ENCODE peak calls at places on chromosomes 7 and 10, in seven cellular contexts. Z, S, F, W, V, E and A are unnamed samples.

GRCh38 chr10:1628757-1629156 is 108.6 kb downstream of the ADARB2 start:
- DNase-seq in Z (no peak), S (no peak), F (no peak), W (no peak), V (no peak), E (no peak), A (no peak)

GRCh38 chr10:69968830-69969229 is 83.8 kb upstream of the MACROH2A2 start:
- DNase-seq in Z (peak), S (peak), F (no peak), W (peak), V (peak), E (peak), A (no peak)

GRCh38 chr7:99365318-99366141 is 9.0 kb upstream of the ARPC1B start:
- DNase-seq in Z (peak), S (no peak), F (no peak), W (peak), V (peak), E (peak), A (no peak)

GRCh38 chr10:30531751-30532530 is 97.6 kb downstream of the LYZL2 start:
- DNase-seq in Z (no peak), S (no peak), F (no peak), W (no peak), V (no peak), E (no peak), A (no peak)

GRCh38 chr7:158432369-158433270 is 155.0 kb downstream of the PTPRN2 start:
- DNase-seq in Z (peak), S (no peak), F (no peak), W (no peak), V (no peak), E (peak), A (peak)

GRCh38 chr10:97539523-97540200 is 32.9 kb upstream of the ANKRD2 start:
- DNase-seq in Z (no peak), S (no peak), F (no peak), W (no peak), V (peak), E (no peak), A (no peak)

GRCh38 chr7:132138817-132139216 is 437.5 kb downstream of the PLXNA4 start:
- DNase-seq in Z (no peak), S (no peak), F (no peak), W (no peak), V (no peak), E (no peak), A (no peak)

GRCh38 chr7:18505870-18506460 is 10.4 kb downstream of the HDAC9 start:
- DNase-seq in Z (no peak), S (no peak), F (no peak), W (no peak), V (no peak), E (no peak), A (no peak)

GRCh38 chr10:86335831-86336230 is 30.8 kb downstream of the GRID1 start:
- DNase-seq in Z (no peak), S (no peak), F (no peak), W (no peak), V (no peak), E (no peak), A (no peak)

GRCh38 chr7:138097064-138097741 is 20.9 kb downstream of the AKR1D1 start:
- DNase-seq in Z (peak), S (peak), F (no peak), W (peak), V (no peak), E (peak), A (no peak)

GRCh38 chr10:14837003-14837755 is 658 bp downstream of the CDNF start:
- DNase-seq in Z (no peak), S (no peak), F (no peak), W (no peak), V (no peak), E (peak), A (no peak)

GRCh38 chr7:147803625-147804024 is 786.9 kb upstream of the C7orf33 start:
- DNase-seq in Z (peak), S (no peak), F (no peak), W (no peak), V (no peak), E (no peak), A (no peak)

GRCh38 chr7:40978047-40978446 is 724.8 kb downstream of the INHBA start:
- DNase-seq in Z (no peak), S (no peak), F (no peak), W (no peak), V (no peak), E (no peak), A (no peak)

GRCh38 chr10:86520871-86521619 is 547 bp downstream of the WAPL start:
- DNase-seq in Z (peak), S (peak), F (no peak), W (peak), V (peak), E (peak), A (no peak)

GRCh38 chr7:135262623-135263320 is 29.1 kb downstream of the STRA8 start:
- DNase-seq in Z (no peak), S (no peak), F (no peak), W (no peak), V (no peak), E (no peak), A (no peak)

GRCh38 chr10:131842351-131843088 is 58.3 kb upstream of the PPP2R2D start:
- DNase-seq in Z (no peak), S (no peak), F (no peak), W (no peak), V (no peak), E (no peak), A (no peak)

GRCh38 chr7:130970196-130970595 is 236.2 kb upstream of the KLF14 start:
- DNase-seq in Z (no peak), S (no peak), F (no peak), W (no peak), V (no peak), E (no peak), A (no peak)

GRCh38 chr10:24681476-24682088 is 42.1 kb downstream of the ARHGAP21 start:
- DNase-seq in Z (no peak), S (no peak), F (no peak), W (no peak), V (no peak), E (peak), A (no peak)

GRCh38 chr7:155509725-155510551 is 36.4 kb downstream of the CNPY1 start:
- DNase-seq in Z (no peak), S (no peak), F (no peak), W (no peak), V (peak), E (no peak), A (no peak)

GRCh38 chr7:122256036-122256805 is 48.3 kb downstream of the FEZF1 start:
- DNase-seq in Z (no peak), S (no peak), F (no peak), W (no peak), V (no peak), E (no peak), A (no peak)

GRCh38 chr10:73759512-73760115 is 15.4 kb downstream of the SEC24C start:
- DNase-seq in Z (no peak), S (no peak), F (no peak), W (no peak), V (no peak), E (no peak), A (no peak)

GRCh38 chr7:105904064-105904463 is 27.7 kb upstream of the ATXN7L1 start:
- DNase-seq in Z (no peak), S (no peak), F (no peak), W (no peak), V (no peak), E (no peak), A (no peak)

GRCh38 chr10:65358565-65358964 is 1567.3 kb upstream of the LRRTM3 start:
- DNase-seq in Z (peak), S (peak), F (no peak), W (no peak), V (no peak), E (peak), A (peak)

GRCh38 chr7:92528188-92528957 is at the start of the genes PEX1 and RBM48:
- DNase-seq in Z (peak), S (peak), F (peak), W (peak), V (peak), E (peak), A (peak)

GRCh38 chr10:9097206-9097990 is 1042.9 kb downstream of the GATA3 start:
- DNase-seq in Z (no peak), S (no peak), F (no peak), W (no peak), V (no peak), E (no peak), A (no peak)

GRCh38 chr10:21978191-21978862 is 25.2 kb downstream of the DNAJC1 start:
- DNase-seq in Z (no peak), S (no peak), F (no peak), W (no peak), V (no peak), E (no peak), A (no peak)

GRCh38 chr7:38893061-38893460 is 15.9 kb downstream of the VPS41 start:
- DNase-seq in Z (no peak), S (no peak), F (no peak), W (no peak), V (no peak), E (no peak), A (no peak)

GRCh38 chr7:99267530-99268360 is 4.9 kb upstream of the MYH16 start:
- DNase-seq in Z (no peak), S (peak), F (no peak), W (no peak), V (no peak), E (peak), A (peak)

GRCh38 chr10:110446954-110447608 is 50.6 kb upstream of the DUSP5 start:
- DNase-seq in Z (no peak), S (no peak), F (no peak), W (no peak), V (no peak), E (no peak), A (no peak)

GRCh38 chr7:57201895-57202210 is 69.6 kb upstream of the ZNF479 start:
- DNase-seq in Z (no peak), S (no peak), F (no peak), W (no peak), V (no peak), E (no peak), A (no peak)

DNA sequence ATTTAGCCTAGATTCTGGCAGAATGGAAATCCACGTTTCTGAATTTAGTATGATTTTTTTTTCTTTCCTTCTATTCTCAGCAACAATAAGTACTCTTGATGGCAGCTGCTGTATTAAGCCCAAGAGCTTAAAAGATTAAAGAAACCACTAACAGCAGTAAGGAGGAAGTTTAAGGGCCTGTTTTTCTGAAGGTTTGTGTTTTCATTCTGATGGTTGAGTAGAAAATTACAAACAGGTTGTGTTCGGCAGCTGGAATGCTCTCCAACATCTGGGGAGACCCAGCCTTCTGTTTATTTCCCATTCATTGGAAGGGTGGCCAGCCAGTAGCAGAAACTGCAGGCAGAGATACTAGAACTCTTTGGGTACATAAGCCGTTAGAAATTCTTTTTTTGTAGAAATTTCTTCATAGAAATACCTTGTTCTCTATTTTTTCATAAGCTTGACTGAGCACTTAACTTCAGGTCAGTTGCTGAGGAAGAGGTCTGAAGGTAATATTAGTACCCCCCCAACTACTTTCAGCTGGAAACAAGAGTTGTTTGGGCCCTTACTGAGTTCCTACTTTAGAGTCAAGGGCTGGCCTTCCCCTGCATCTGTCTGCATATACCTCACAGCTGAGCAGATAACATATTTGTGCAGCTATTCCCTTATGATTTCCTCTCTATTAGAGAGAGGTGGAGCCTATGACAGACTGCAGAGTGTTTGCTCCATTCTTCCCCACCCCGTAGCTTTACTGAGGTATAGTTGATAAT is 355.2 kb downstream of the AUTS2 start:
- DNase-seq in Z (no peak), S (no peak), F (no peak), W (no peak), V (no peak), E (no peak), A (no peak)
- TF ChIP-seq SIN3A in Z (no peak), S (no peak), F (no peak), W (no peak), V (no peak), E (no peak), A (no peak)

GRCh38 chr7:47406766-47407129 is 175.2 kb downstream of the TNS3 start:
- DNase-seq in Z (no peak), S (no peak), F (no peak), W (no peak), V (no peak), E (no peak), A (no peak)

GRCh38 chr7:47407136-47407535 is 174.8 kb downstream of the TNS3 start:
- DNase-seq in Z (no peak), S (no peak), F (no peak), W (no peak), V (no peak), E (no peak), A (no peak)

GRCh38 chr7:47408675-47409074 is 173.2 kb downstream of the TNS3 start:
- DNase-seq in Z (no peak), S (no peak), F (no peak), W (no peak), V (no peak), E (no peak), A (no peak)

GRCh38 chr7:47405921-47406765 is 175.8 kb downstream of the TNS3 start:
- DNase-seq in Z (no peak), S (no peak), F (no peak), W (no peak), V (no peak), E (peak), A (no peak)

GRCh38 chr7:47407821-47408674 is 173.9 kb downstream of the TNS3 start:
- DNase-seq in Z (no peak), S (no peak), F (no peak), W (peak), V (no peak), E (no peak), A (no peak)
- TF ChIP-seq SIN3A in Z (no peak), S (no peak), F (no peak), W (no peak), V (no peak), E (no peak), A (no peak)

GRCh38 chr7:36644625-36645422 is 79.5 kb downstream of the AOAH start:
- DNase-seq in Z (no peak), S (no peak), F (no peak), W (no peak), V (no peak), E (no peak), A (no peak)

GRCh38 chr7:36650766-36651310 is 73.5 kb downstream of the AOAH start:
- DNase-seq in Z (no peak), S (no peak), F (no peak), W (no peak), V (no peak), E (no peak), A (no peak)

GRCh38 chr7:36651404-36651803 is 72.9 kb downstream of the AOAH start:
- DNase-seq in Z (no peak), S (no peak), F (no peak), W (no peak), V (no peak), E (no peak), A (no peak)

GRCh38 chr7:36650313-36650712 is 74.0 kb downstream of the AOAH start:
- DNase-seq in Z (no peak), S (no peak), F (no peak), W (no peak), V (no peak), E (no peak), A (no peak)

GRCh38 chr7:36648441-36648840 is 75.9 kb downstream of the AOAH start:
- DNase-seq in Z (no peak), S (no peak), F (no peak), W (no peak), V (no peak), E (no peak), A (no peak)
- TF ChIP-seq SIN3A in Z (no peak), S (no peak), F (no peak), W (no peak), V (no peak), E (no peak), A (no peak)

GRCh38 chr10:46050956-46051355 is 4.9 kb upstream of the MSMB start:
- DNase-seq in Z (no peak), S (no peak), F (no peak), W (no peak), V (no peak), E (no peak), A (no peak)

GRCh38 chr10:46052791-46053375 is 6.8 kb upstream of the MSMB start:
- DNase-seq in Z (no peak), S (no peak), F (no peak), W (no peak), V (no peak), E (no peak), A (no peak)

GRCh38 chr10:46052057-46052790 is 6.2 kb upstream of the MSMB start:
- DNase-seq in Z (no peak), S (no peak), F (no peak), W (no peak), V (no peak), E (peak), A (no peak)

GRCh38 chr10:46046261-46046660 is at the start of gene MSMB:
- DNase-seq in Z (no peak), S (no peak), F (no peak), W (no peak), V (no peak), E (no peak), A (no peak)

DNA sequence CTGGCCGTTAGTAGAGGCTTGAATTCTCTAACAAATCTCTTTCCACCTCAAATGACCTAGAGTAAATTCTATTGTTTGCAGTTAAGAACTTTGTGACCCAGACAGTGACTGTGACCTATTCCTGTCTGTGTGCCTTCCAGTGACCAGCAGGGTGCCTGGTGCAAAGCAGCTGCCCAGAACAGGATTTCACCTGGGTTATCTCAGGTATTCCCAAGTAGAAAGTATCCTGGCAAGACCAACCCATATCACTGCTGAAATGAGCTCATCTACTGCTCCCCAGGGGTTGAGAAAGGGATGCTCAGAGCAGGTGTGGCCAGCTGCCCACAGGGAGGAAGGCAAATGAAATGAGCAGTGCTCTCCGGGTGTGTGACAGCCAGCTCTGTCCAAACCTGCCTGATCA is 2.1 kb upstream of the MSMB start:
- DNase-seq in Z (no peak), S (no peak), F (no peak), W (no peak), V (no peak), E (no peak), A (no peak)
- TF ChIP-seq SIN3A in Z (no peak), S (no peak), F (no peak), W (no peak), V (no peak), E (no peak), A (no peak)

GRCh38 chr7:126574838-126575250 is 677.9 kb downstream of the GRM8 start:
- DNase-seq in Z (no peak), S (peak), F (no peak), W (no peak), V (no peak), E (no peak), A (peak)

GRCh38 chr7:126569402-126569801 is 683.3 kb downstream of the GRM8 start:
- DNase-seq in Z (no peak), S (no peak), F (peak), W (no peak), V (no peak), E (no peak), A (no peak)

GRCh38 chr7:126578338-126578737 is 674.4 kb downstream of the GRM8 start:
- DNase-seq in Z (no peak), S (no peak), F (no peak), W (no peak), V (no peak), E (no peak), A (no peak)

GRCh38 chr7:126570845-126571244 is 681.9 kb downstream of the GRM8 start:
- DNase-seq in Z (no peak), S (no peak), F (no peak), W (no peak), V (no peak), E (no peak), A (no peak)

DNA sequence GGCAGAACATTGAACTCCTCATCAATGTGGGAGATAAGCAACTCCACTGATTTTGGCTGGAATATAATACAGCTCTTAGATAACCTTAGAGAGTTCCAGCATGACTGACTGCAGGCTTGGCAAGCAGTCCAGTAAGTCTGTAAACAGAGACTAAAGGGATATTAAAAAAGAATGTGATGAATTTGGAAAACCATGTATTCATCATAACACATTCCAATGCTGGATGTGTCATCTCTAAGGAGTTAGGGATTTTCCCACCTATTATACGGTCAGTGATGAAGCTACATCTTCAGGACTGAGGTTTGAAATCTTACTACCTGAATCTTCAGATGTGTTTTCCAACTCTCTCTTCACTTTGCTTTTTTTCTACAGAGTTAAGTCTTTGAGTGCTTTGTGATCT is 678.5 kb downstream of the GRM8 start:
- DNase-seq in Z (no peak), S (no peak), F (no peak), W (no peak), V (no peak), E (no peak), A (peak)
- TF ChIP-seq SIN3A in Z (no peak), S (no peak), F (no peak), W (no peak), V (no peak), E (no peak), A (no peak)

GRCh38 chr10:78360284-78360683 is 326.6 kb downstream of the RPS24 start:
- DNase-seq in Z (no peak), S (no peak), F (no peak), W (no peak), V (no peak), E (no peak), A (no peak)

GRCh38 chr10:78358406-78358805 is 324.7 kb downstream of the RPS24 start:
- DNase-seq in Z (no peak), S (no peak), F (no peak), W (no peak), V (no peak), E (no peak), A (no peak)

GRCh38 chr10:78358982-78359381 is 325.3 kb downstream of the RPS24 start:
- DNase-seq in Z (no peak), S (no peak), F (no peak), W (no peak), V (no peak), E (no peak), A (no peak)

GRCh38 chr10:78361031-78361430 is 327.4 kb downstream of the RPS24 start:
- DNase-seq in Z (no peak), S (no peak), F (no peak), W (no peak), V (no peak), E (no peak), A (no peak)

GRCh38 chr10:78359641-78360091 is 326.0 kb downstream of the RPS24 start:
- DNase-seq in Z (peak), S (no peak), F (no peak), W (no peak), V (no peak), E (no peak), A (no peak)
- TF ChIP-seq SIN3A in Z (no peak), S (no peak), F (no peak), W (no peak), V (no peak), E (no peak), A (no peak)